ENCODE peak calls at places on chromosomes 13 and 19, in six cellular contexts. J, W, X, V, B and I are unnamed samples.
A peak's percentile ranks its signal among the peaks of the same experiment; 100 is the strongest.

GRCh38 chr13:59607780-59608233 is 555.9 kb downstream of the DIAPH3 start:
- DNase-seq in J (no peak), W (no peak), X (no peak), V (no peak), B (no peak), I (no peak)

GRCh38 chr13:29923554-29924481 is 73.4 kb upstream of the UBL3 start:
- DNase-seq in J (peak; percentile 79), W (peak; percentile 91), X (peak; percentile 91), V (peak; percentile 95), B (peak; percentile 89), I (peak; percentile 96)

GRCh38 chr13:44142540-44142867 is 231.1 kb upstream of the SERP2 start:
- DNase-seq in J (no peak), W (no peak), X (no peak), V (peak; percentile 23), B (no peak), I (no peak)

GRCh38 chr13:63287926-63288325 is 1872.3 kb upstream of the PCDH20 start:
- DNase-seq in J (no peak), W (no peak), X (no peak), V (no peak), B (no peak), I (no peak)

GRCh38 chr13:43522788-43523187 is 264.0 kb downstream of the ENOX1 start:
- DNase-seq in J (no peak), W (no peak), X (no peak), V (no peak), B (no peak), I (no peak)

GRCh38 chr19:1945899-1946298 is 4.9 kb downstream of the CSNK1G2 start:
- DNase-seq in J (no peak), W (no peak), X (peak; percentile 65), V (peak; percentile 53), B (peak; percentile 58), I (no peak)

GRCh38 chr13:66665991-66666390 is 564.1 kb downstream of the PCDH9 start:
- DNase-seq in J (no peak), W (no peak), X (no peak), V (peak; percentile 67), B (no peak), I (no peak)

GRCh38 chr13:108533842-108534241 is 95.6 kb upstream of the MYO16 start:
- DNase-seq in J (no peak), W (no peak), X (no peak), V (no peak), B (no peak), I (no peak)

GRCh38 chr19:38952395-38953165 is 21.8 kb downstream of the MRPS12 start:
- DNase-seq in J (no peak), W (no peak), X (peak; percentile 26), V (peak; percentile 56), B (no peak), I (no peak)

GRCh38 chr19:3034845-3035541 is 5.9 kb upstream of the TLE2 start:
- DNase-seq in J (no peak), W (peak; percentile 80), X (peak; percentile 64), V (peak; percentile 62), B (peak; percentile 74), I (no peak)

GRCh38 chr19:23481043-23481442 is 85.8 kb upstream of the ZNF91 start:
- DNase-seq in J (no peak), W (no peak), X (no peak), V (no peak), B (no peak), I (no peak)

GRCh38 chr19:11735375-11735774 is 3.4 kb downstream of the ZNF823 start:
- DNase-seq in J (no peak), W (no peak), X (peak; percentile 34), V (no peak), B (no peak), I (no peak)

GRCh38 chr19:19171821-19172532 is 1.9 kb upstream of the MEF2B start:
- DNase-seq in J (no peak), W (no peak), X (no peak), V (peak; percentile 69), B (no peak), I (no peak)

GRCh38 chr13:50133277-50133953 is 118.2 kb downstream of the KCNRG start:
- DNase-seq in J (no peak), W (no peak), X (no peak), V (no peak), B (peak; percentile 37), I (no peak)

GRCh38 chr13:108227651-108228272 is 9.6 kb downstream of the ABHD13 start:
- DNase-seq in J (no peak), W (no peak), X (no peak), V (peak; percentile 35), B (no peak), I (no peak)

GRCh38 chr19:30882411-30883005 is 466.7 kb downstream of the TSHZ3 start:
- DNase-seq in J (no peak), W (no peak), X (no peak), V (no peak), B (no peak), I (no peak)

GRCh38 chr13:27022571-27023311 is 148.9 kb downstream of the USP12 start:
- DNase-seq in J (no peak), W (no peak), X (no peak), V (peak; percentile 65), B (no peak), I (no peak)

GRCh38 chr13:78046349-78046748 is 127.7 kb upstream of the EDNRB start:
- DNase-seq in J (no peak), W (no peak), X (no peak), V (no peak), B (no peak), I (no peak)

GRCh38 chr13:41071775-41072174 is 10.5 kb downstream of the WBP4 start:
- DNase-seq in J (no peak), W (no peak), X (no peak), V (no peak), B (no peak), I (no peak)

GRCh38 chr13:44107357-44108121 is 227.8 kb downstream of the LACC1 start:
- DNase-seq in J (no peak), W (no peak), X (no peak), V (peak; percentile 46), B (no peak), I (no peak)

GRCh38 chr13:49997935-49998334 is 1.1 kb downstream of the TRIM13 start:
- DNase-seq in J (no peak), W (no peak), X (no peak), V (no peak), B (no peak), I (no peak)

GRCh38 chr13:33678906-33679657 is 138.9 kb upstream of the RFC3 start:
- DNase-seq in J (peak; percentile 66), W (no peak), X (peak; percentile 62), V (peak; percentile 79), B (peak; percentile 70), I (peak; percentile 16)

GRCh38 chr13:27194895-27195764 is 23.5 kb upstream of the USP12 start:
- DNase-seq in J (no peak), W (no peak), X (no peak), V (peak; percentile 50), B (no peak), I (no peak)

GRCh38 chr19:18672606-18673337 is 10.7 kb upstream of the CRTC1 start:
- DNase-seq in J (no peak), W (no peak), X (no peak), V (no peak), B (no peak), I (no peak)

GRCh38 chr19:37779139-37780035 is at the start of gene ZNF573:
- DNase-seq in J (peak; percentile 87), W (peak; percentile 84), X (peak; percentile 86), V (peak; percentile 93), B (peak; percentile 83), I (peak; percentile 35)
- TF ChIP-seq CTCF in J (no peak), W (peak; percentile 3), X (peak; percentile 29), V (no peak), B (no peak), I (peak; percentile 25)

DNA sequence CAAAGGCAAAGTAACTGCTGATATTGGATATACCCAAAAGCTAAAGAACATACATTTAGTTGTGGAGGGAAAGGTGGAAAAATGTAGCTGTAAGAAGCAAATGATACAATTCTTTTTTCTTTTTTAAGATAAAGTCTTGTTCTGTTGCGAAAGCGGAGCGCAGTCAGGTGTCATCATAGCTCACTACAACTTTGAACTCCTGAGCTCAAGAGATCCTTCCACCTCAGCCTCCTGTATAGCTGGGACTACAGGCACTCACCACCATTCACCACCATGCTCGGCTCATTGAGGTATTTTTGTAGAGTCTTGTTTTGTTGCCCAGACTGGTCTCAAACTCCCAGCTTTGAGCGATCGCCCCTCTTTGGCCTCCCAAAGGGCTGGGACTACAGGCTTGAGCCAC is 38.0 kb downstream of the TBC1D4 start:
- DNase-seq in J (no peak), W (no peak), X (no peak), V (no peak), B (no peak), I (no peak)
- H3K4me1 ChIP-seq in J (peaks cover 61% of the 10 kb centered on the region), W (peaks cover 36% of the 10 kb centered on the region), X (peaks cover 8% of the 10 kb centered on the region), V (no peaks in the 10 kb centered on the region), B (peaks cover 22% of the 10 kb centered on the region), I (no peaks in the 10 kb centered on the region)

DNA sequence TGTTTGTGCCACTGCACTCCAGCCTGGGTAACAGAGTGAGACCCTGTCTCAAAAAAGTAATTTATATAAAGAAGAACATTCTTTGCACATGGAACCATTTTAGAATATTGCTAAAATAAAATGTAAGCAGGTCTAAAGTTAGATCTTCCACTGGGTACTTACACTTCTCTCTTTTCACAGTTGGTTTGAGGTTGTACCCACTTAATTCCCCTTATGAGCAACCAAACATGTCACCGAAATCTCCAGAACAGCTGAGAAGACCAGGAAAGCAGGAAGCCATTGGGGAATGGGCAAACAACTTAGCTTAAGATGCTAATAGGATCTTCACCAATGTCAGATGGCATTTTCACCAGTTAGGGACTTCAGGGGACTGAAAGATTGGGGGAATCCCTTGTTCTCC is 18.8 kb downstream of the NLRP4 start:
- DNase-seq in J (no peak), W (no peak), X (no peak), V (no peak), B (no peak), I (no peak)
- H3K9me3 ChIP-seq in J (no peaks in the 10 kb centered on the region), W (peaks cover 4% of the 10 kb centered on the region), X (no peaks in the 10 kb centered on the region), V (peaks cover 4% of the 10 kb centered on the region), B (no peaks in the 10 kb centered on the region), I (no peaks in the 10 kb centered on the region)

GRCh38 chr13:24922390-24923304 is 158.7 kb downstream of the RNF17 start:
- DNase-seq in J (peak; percentile 99), W (peak; percentile 97), X (peak; percentile 98), V (peak; percentile 98), B (peak; percentile 99), I (peak; percentile 90)
- TF ChIP-seq CTCF in J (no peak), W (no peak), X (no peak), V (peak; percentile 6), B (peak; percentile 18), I (no peak)

DNA sequence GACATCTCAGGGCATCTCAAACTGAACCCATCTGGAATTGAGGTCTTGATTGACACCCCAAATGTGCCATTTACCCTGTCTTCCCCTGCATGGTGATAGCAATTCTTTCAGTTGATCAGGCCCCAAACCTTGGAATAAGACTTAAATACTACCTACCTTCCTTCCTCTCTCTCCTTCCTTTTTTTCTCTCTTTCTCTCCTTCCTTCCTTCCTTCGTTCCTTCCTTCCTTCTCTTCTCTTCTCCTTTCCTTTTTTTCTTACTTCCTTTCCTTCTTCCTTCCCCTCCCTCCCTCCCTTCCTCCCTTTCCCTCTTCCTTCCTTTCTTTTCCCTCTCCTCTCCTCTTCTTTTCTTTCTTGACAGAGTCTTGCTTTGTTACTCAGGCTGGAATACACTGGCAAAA is 7.4 kb upstream of the GIPC1 start:
- DNase-seq in J (no peak), W (no peak), X (no peak), V (no peak), B (no peak), I (no peak)
- H3K4me1 ChIP-seq in J (no peaks in the 10 kb centered on the region), W (peaks cover 11% of the 10 kb centered on the region), X (peaks cover 9% of the 10 kb centered on the region), V (peaks cover 27% of the 10 kb centered on the region), B (peaks cover 17% of the 10 kb centered on the region), I (no peaks in the 10 kb centered on the region)